ENCODE peak calls at places on chromosomes 6 and 20, in four cellular contexts. One of them, this sample, is unnamed.

GRCh38 chr6:52009736-52010135 is 77.7 kb downstream of the PKHD1 start:
- DNase-seq in NCI-H524 treated with DMSO at 0.1 percent for 48 hours: no peak
- DNase-seq in endothelial cell: no peak
- DNase-seq in activated CD8-positive, alpha-beta memory T cell treated with anti-CD3 and anti-CD28 coated beads, Interleukin-2, amount 50 U/mL, for 4 hours: no peak
- DNase-seq in this sample: no peak

GRCh38 chr20:272718-273117 is 15.2 kb downstream of the DEFB132 start:
- DNase-seq in NCI-H524 treated with DMSO at 0.1 percent for 48 hours: no peak
- DNase-seq in endothelial cell: no peak
- DNase-seq in activated CD8-positive, alpha-beta memory T cell treated with anti-CD3 and anti-CD28 coated beads, Interleukin-2, amount 50 U/mL, for 4 hours: no peak
- DNase-seq in this sample: no peak

GRCh38 chr20:63958471-63958870 is 2.3 kb upstream of the UCKL1 start:
- DNase-seq in NCI-H524 treated with DMSO at 0.1 percent for 48 hours: no peak
- DNase-seq in endothelial cell: no peak
- DNase-seq in activated CD8-positive, alpha-beta memory T cell treated with anti-CD3 and anti-CD28 coated beads, Interleukin-2, amount 50 U/mL, for 4 hours: no peak
- DNase-seq in this sample: no peak

GRCh38 chr20:3661060-3661820 is 2.0 kb downstream of the GFRA4 start:
- DNase-seq in NCI-H524 treated with DMSO at 0.1 percent for 48 hours: no peak
- DNase-seq in endothelial cell: no peak
- DNase-seq in activated CD8-positive, alpha-beta memory T cell treated with anti-CD3 and anti-CD28 coated beads, Interleukin-2, amount 50 U/mL, for 4 hours: no peak
- DNase-seq in this sample: no peak

GRCh38 chr20:23435675-23436539 is 3.6 kb upstream of the CSTL1 start:
- DNase-seq in NCI-H524 treated with DMSO at 0.1 percent for 48 hours: no peak
- DNase-seq in endothelial cell: no peak
- DNase-seq in activated CD8-positive, alpha-beta memory T cell treated with anti-CD3 and anti-CD28 coated beads, Interleukin-2, amount 50 U/mL, for 4 hours: no peak
- DNase-seq in this sample: no peak

GRCh38 chr6:109740787-109741186 is 49.7 kb downstream of the FIG4 start:
- DNase-seq in NCI-H524 treated with DMSO at 0.1 percent for 48 hours: no peak
- DNase-seq in endothelial cell: no peak
- DNase-seq in activated CD8-positive, alpha-beta memory T cell treated with anti-CD3 and anti-CD28 coated beads, Interleukin-2, amount 50 U/mL, for 4 hours: no peak
- DNase-seq in this sample: peak; percentile 49

GRCh38 chr6:12010635-12011275 is 1.4 kb upstream of the HIVEP1 start:
- DNase-seq in NCI-H524 treated with DMSO at 0.1 percent for 48 hours: peak; percentile 55
- DNase-seq in endothelial cell: peak; percentile 57
- DNase-seq in activated CD8-positive, alpha-beta memory T cell treated with anti-CD3 and anti-CD28 coated beads, Interleukin-2, amount 50 U/mL, for 4 hours: no peak
- DNase-seq in this sample: no peak

GRCh38 chr20:48826883-48827771 is 672 bp downstream of the PREX1 start:
- DNase-seq in NCI-H524 treated with DMSO at 0.1 percent for 48 hours: no peak
- DNase-seq in endothelial cell: peak; percentile 42
- DNase-seq in activated CD8-positive, alpha-beta memory T cell treated with anti-CD3 and anti-CD28 coated beads, Interleukin-2, amount 50 U/mL, for 4 hours: peak; percentile 47
- DNase-seq in this sample: no peak

GRCh38 chr20:19348582-19348981 is 136.1 kb downstream of the SLC24A3 start:
- DNase-seq in NCI-H524 treated with DMSO at 0.1 percent for 48 hours: no peak
- DNase-seq in endothelial cell: no peak
- DNase-seq in activated CD8-positive, alpha-beta memory T cell treated with anti-CD3 and anti-CD28 coated beads, Interleukin-2, amount 50 U/mL, for 4 hours: no peak
- DNase-seq in this sample: no peak

GRCh38 chr20:22333885-22334545 is 250.4 kb downstream of the FOXA2 start:
- DNase-seq in NCI-H524 treated with DMSO at 0.1 percent for 48 hours: no peak
- DNase-seq in endothelial cell: peak; percentile 67
- DNase-seq in activated CD8-positive, alpha-beta memory T cell treated with anti-CD3 and anti-CD28 coated beads, Interleukin-2, amount 50 U/mL, for 4 hours: peak; percentile 17
- DNase-seq in this sample: peak; percentile 50

GRCh38 chr20:54389872-54390271 is 85.5 kb upstream of the DOK5 start:
- DNase-seq in NCI-H524 treated with DMSO at 0.1 percent for 48 hours: no peak
- DNase-seq in endothelial cell: no peak
- DNase-seq in activated CD8-positive, alpha-beta memory T cell treated with anti-CD3 and anti-CD28 coated beads, Interleukin-2, amount 50 U/mL, for 4 hours: no peak
- DNase-seq in this sample: no peak

GRCh38 chr6:129292836-129293235 is 409.9 kb downstream of the LAMA2 start:
- DNase-seq in NCI-H524 treated with DMSO at 0.1 percent for 48 hours: no peak
- DNase-seq in endothelial cell: no peak
- DNase-seq in activated CD8-positive, alpha-beta memory T cell treated with anti-CD3 and anti-CD28 coated beads, Interleukin-2, amount 50 U/mL, for 4 hours: no peak
- DNase-seq in this sample: no peak

GRCh38 chr20:47704746-47705496 is 80.4 kb downstream of the SULF2 start:
- DNase-seq in NCI-H524 treated with DMSO at 0.1 percent for 48 hours: no peak
- DNase-seq in endothelial cell: no peak
- DNase-seq in activated CD8-positive, alpha-beta memory T cell treated with anti-CD3 and anti-CD28 coated beads, Interleukin-2, amount 50 U/mL, for 4 hours: no peak
- DNase-seq in this sample: no peak

GRCh38 chr20:16216227-16217210 is 356.7 kb downstream of the KIF16B start:
- DNase-seq in NCI-H524 treated with DMSO at 0.1 percent for 48 hours: no peak
- DNase-seq in endothelial cell: no peak
- DNase-seq in activated CD8-positive, alpha-beta memory T cell treated with anti-CD3 and anti-CD28 coated beads, Interleukin-2, amount 50 U/mL, for 4 hours: no peak
- DNase-seq in this sample: no peak

GRCh38 chr20:32674362-32674789 is 635 bp upstream of the C20orf203 start:
- DNase-seq in NCI-H524 treated with DMSO at 0.1 percent for 48 hours: no peak
- DNase-seq in endothelial cell: peak; percentile 63
- DNase-seq in activated CD8-positive, alpha-beta memory T cell treated with anti-CD3 and anti-CD28 coated beads, Interleukin-2, amount 50 U/mL, for 4 hours: peak; percentile 72
- DNase-seq in this sample: no peak

GRCh38 chr6:130923350-130923749 is 96.1 kb downstream of the SMLR1 start:
- DNase-seq in NCI-H524 treated with DMSO at 0.1 percent for 48 hours: no peak
- DNase-seq in endothelial cell: no peak
- DNase-seq in activated CD8-positive, alpha-beta memory T cell treated with anti-CD3 and anti-CD28 coated beads, Interleukin-2, amount 50 U/mL, for 4 hours: no peak
- DNase-seq in this sample: no peak

GRCh38 chr20:53900380-53900999 is 169.9 kb downstream of the BCAS1 start:
- DNase-seq in NCI-H524 treated with DMSO at 0.1 percent for 48 hours: no peak
- DNase-seq in endothelial cell: no peak
- DNase-seq in activated CD8-positive, alpha-beta memory T cell treated with anti-CD3 and anti-CD28 coated beads, Interleukin-2, amount 50 U/mL, for 4 hours: no peak
- DNase-seq in this sample: no peak

GRCh38 chr6:120274547-120274946 is 925.0 kb upstream of the MAN1A1 start:
- DNase-seq in NCI-H524 treated with DMSO at 0.1 percent for 48 hours: no peak
- DNase-seq in endothelial cell: no peak
- DNase-seq in activated CD8-positive, alpha-beta memory T cell treated with anti-CD3 and anti-CD28 coated beads, Interleukin-2, amount 50 U/mL, for 4 hours: no peak
- DNase-seq in this sample: no peak